ENCODE peak calls at places on chromosomes 11 and 22, in four cellular contexts. N is HepG2, K is IMR-90, W is K562. A is an unnamed sample.

GRCh38 chr11:11230802-11231562 is 122.1 kb downstream of the CSNK2A3 start:
- DNase-seq in N (peak), K (no peak), W (peak), A (peak)

GRCh38 chr11:100586346-100587101 is 100.6 kb upstream of the ARHGAP42 start:
- DNase-seq in N (no peak), K (no peak), W (no peak), A (no peak)

GRCh38 chr22:43831561-43832392 is 19.7 kb upstream of the EFCAB6 start:
- DNase-seq in N (no peak), K (no peak), W (no peak), A (no peak)

GRCh38 chr11:104390696-104391095 is 226.7 kb upstream of the PDGFD start:
- DNase-seq in N (no peak), K (peak), W (no peak), A (no peak)

GRCh38 chr11:47327949-47328348 is 24.6 kb downstream of the MYBPC3 start:
- DNase-seq in N (no peak), K (no peak), W (no peak), A (no peak)

GRCh38 chr11:109940816-109941215 is 152.4 kb upstream of the ZC3H12C start:
- DNase-seq in N (no peak), K (peak), W (peak), A (peak)

GRCh38 chr22:20430101-20430640 is 7.5 kb downstream of the SCARF2 start:
- DNase-seq in N (no peak), K (no peak), W (peak), A (no peak)

GRCh38 chr22:36641902-36642640 is 61.5 kb downstream of the CACNG2 start:
- DNase-seq in N (no peak), K (peak), W (no peak), A (no peak)

GRCh38 chr11:11813288-11813962 is 28.3 kb upstream of the USP47 start:
- DNase-seq in N (peak), K (peak), W (peak), A (peak)

GRCh38 chr22:30005213-30005857 is 74.9 kb upstream of the HORMAD2 start:
- DNase-seq in N (peak), K (peak), W (peak), A (peak)

GRCh38 chr11:27973851-27974536 is 134.0 kb downstream of the KIF18A start:
- DNase-seq in N (no peak), K (peak), W (no peak), A (no peak)

GRCh38 chr22:35835998-35836691 is 118.5 kb downstream of the APOL5 start:
- DNase-seq in N (peak), K (peak), W (peak), A (peak)

DNA sequence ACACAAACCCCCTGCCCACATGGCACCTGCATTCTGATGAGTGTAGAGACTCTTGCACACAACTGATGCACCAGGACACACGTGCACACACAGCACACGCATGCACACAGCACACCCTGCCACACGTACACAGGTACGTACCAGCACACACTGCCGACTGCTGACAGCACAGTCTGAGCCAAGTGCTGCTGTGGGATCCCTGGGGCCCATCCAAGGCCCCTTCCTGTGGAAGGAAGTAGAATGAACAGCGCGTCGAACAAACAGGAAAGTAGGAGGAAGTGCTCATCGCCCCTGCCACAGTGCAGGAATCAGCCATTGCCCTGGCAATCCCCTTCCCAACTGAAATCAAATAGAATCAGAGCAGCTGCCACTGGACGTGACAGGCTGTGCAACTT is 57.9 kb downstream of the CD82 start:
- DNase-seq in N (no peak), K (no peak), W (no peak), A (no peak)
- H3K4me3 ChIP-seq in N (no peak), K (no peak), W (no peak), A (no peak)

GRCh38 chr11:118129475-118130196 is 23.0 kb downstream of the SCN4B start:
- DNase-seq in N (no peak), K (no peak), W (no peak), A (no peak)

GRCh38 chr11:118120793-118121192 is 31.8 kb downstream of the SCN4B start:
- DNase-seq in N (no peak), K (no peak), W (no peak), A (no peak)

GRCh38 chr11:118128821-118129474 is 23.7 kb downstream of the SCN4B start:
- DNase-seq in N (no peak), K (no peak), W (no peak), A (no peak)

GRCh38 chr11:118128310-118128709 is 24.3 kb downstream of the SCN4B start:
- DNase-seq in N (no peak), K (no peak), W (no peak), A (no peak)

DNA sequence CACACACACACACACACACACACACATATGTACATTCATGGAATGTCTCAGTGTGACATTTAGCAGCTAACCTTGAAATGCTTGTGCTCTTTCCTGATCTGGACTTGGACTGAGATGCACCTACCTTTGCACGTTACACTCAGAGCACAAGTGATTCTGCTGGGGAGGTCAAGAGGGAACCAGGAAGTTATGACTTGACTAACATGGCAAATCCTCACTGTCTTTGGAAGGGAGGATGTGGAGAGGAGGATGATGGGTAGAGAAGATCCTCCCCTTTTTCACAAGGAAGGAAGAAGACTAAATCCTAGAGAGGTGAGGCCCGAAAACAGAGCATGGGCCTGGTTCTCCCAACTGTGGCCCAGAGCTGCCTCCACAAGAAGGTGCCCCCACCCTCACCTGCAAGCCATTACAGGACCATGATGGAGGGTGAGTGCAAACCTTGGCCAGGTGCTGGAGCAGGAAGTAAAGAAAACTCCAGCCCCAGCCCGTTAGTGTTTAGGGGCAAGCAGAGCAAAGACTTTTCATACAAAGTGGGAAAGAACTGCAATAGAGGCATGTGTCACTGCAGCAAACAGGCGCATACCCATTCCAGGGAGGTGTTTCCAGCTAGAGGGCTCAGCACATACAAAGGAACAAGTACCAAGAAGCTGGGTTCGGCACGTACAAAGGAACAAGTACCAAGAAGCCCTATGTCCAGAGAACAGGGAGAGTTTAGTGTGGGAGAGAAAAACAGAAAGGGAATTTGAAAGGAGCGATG is 26.4 kb downstream of the SCN4B start:
- DNase-seq in N (no peak), K (no peak), W (peak), A (peak)
- TF ChIP-seq MAZ in N (no peak), K (no peak), W (peak), A (no peak)

GRCh38 chr22:49964136-49964492 is 3.5 kb downstream of the PIM3 start:
- DNase-seq in N (no peak), K (no peak), W (no peak), A (no peak)
- H3K4me3 ChIP-seq in N (peak), K (no peak), W (no peak), A (no peak)

GRCh38 chr11:39361557-39361956 is 2097.9 kb downstream of the LRRC4C start:
- DNase-seq in N (no peak), K (no peak), W (no peak), A (no peak)

GRCh38 chr11:39367526-39367925 is 2091.9 kb downstream of the LRRC4C start:
- DNase-seq in N (no peak), K (no peak), W (no peak), A (no peak)

GRCh38 chr11:39365809-39366436 is 2093.5 kb downstream of the LRRC4C start:
- DNase-seq in N (no peak), K (no peak), W (no peak), A (peak)
- TF ChIP-seq MAZ in N (no peak), K (no peak), W (no peak), A (no peak)

DNA sequence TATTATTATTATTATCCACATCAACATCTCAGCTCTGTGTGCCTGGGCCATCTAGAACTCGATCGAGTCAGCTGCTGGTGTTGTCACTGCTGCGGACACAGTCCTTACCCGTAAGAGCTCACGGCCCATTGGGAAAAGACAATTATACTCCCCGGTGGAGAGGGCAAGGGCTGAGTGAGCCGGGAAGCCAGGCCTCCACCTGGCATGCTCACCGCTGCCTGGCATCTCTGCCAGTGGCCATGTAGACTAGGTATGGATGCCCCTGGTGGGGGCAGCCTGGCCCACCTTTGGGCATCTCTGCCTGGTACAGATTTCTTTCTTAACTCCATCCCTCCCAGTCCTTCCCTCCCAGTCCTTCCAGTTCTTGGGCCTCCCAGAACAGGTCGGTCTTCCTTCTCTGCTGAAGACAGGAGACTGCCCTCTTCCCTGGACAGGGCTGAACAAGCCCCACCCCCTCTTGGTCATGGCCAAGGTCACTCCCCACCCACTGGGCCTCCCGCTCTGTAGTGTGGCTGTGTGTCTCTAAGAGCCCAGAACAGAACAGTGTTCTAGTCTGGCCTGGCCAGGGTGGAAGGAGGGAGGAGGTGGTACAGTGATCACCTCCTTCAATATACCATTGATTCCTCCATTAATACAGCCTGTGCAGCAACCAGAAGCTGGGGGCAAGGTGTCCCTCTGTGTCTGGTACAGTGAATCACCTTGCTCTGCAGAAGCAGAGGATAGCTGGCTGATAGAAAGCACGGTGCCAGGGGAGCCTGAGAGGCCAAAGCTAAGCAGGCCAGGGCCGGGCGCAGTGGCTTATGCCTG is 57.7 kb downstream of the FLRT1 start:
- DNase-seq in N (peak), K (no peak), W (peak), A (no peak)
- H3K4me3 ChIP-seq in N (no peak), K (no peak), W (no peak), A (no peak)

GRCh38 chr11:121494355-121495099 is 41.8 kb upstream of the SORL1-AS1 start:
- DNase-seq in N (no peak), K (no peak), W (no peak), A (no peak)
- TF ChIP-seq MAZ in N (no peak), K (no peak), W (no peak), A (no peak)

GRCh38 chr11:61731956-61732675 is 20.3 kb upstream of the MYRF start:
- DNase-seq in N (no peak), K (no peak), W (no peak), A (no peak)
- H3K4me3 ChIP-seq in N (no peak), K (no peak), W (no peak), A (no peak)

A was measured in A549.